ENCODE peak calls at places on chromosomes 16 and 17, in four cellular contexts. One of them, this sample, is unnamed.

GRCh38 chr16:51408357-51408756 is 257.3 kb upstream of the SALL1 start:
- DNase-seq in tibial nerve: no peak
- DNase-seq in omental fat pad: no peak
- DNase-seq in T-helper 9 cell: no peak
- DNase-seq in this sample: no peak

GRCh38 chr17:33192961-33193911 is 99.9 kb downstream of the ASIC2 start:
- DNase-seq in tibial nerve: no peak
- DNase-seq in omental fat pad: no peak
- DNase-seq in T-helper 9 cell: no peak
- DNase-seq in this sample: no peak

GRCh38 chr17:38925263-38925995 is at the start of gene LASP1NB:
- DNase-seq in tibial nerve: no peak
- DNase-seq in omental fat pad: no peak
- DNase-seq in T-helper 9 cell: no peak
- DNase-seq in this sample: no peak

GRCh38 chr17:56125830-56126819 is 27.1 kb upstream of the ANKFN1 start:
- DNase-seq in tibial nerve: no peak
- DNase-seq in omental fat pad: no peak
- DNase-seq in T-helper 9 cell: no peak
- DNase-seq in this sample: no peak

GRCh38 chr17:42484304-42484703 is 25.6 kb downstream of the ATP6V0A1 start:
- DNase-seq in tibial nerve: no peak
- DNase-seq in omental fat pad: no peak
- DNase-seq in T-helper 9 cell: peak; percentile 61
- DNase-seq in this sample: peak; percentile 45

GRCh38 chr17:33124871-33125551 is 133.4 kb downstream of the SPACA3 start:
- DNase-seq in tibial nerve: no peak
- DNase-seq in omental fat pad: no peak
- DNase-seq in T-helper 9 cell: no peak
- DNase-seq in this sample: no peak

GRCh38 chr16:1543085-1543896 is 9.8 kb downstream of the TMEM204 start:
- DNase-seq in tibial nerve: no peak
- DNase-seq in omental fat pad: no peak
- DNase-seq in T-helper 9 cell: no peak
- DNase-seq in this sample: no peak

GRCh38 chr17:19298561-19299213 is 61.5 kb downstream of the EPN2 start:
- DNase-seq in tibial nerve: no peak
- DNase-seq in omental fat pad: no peak
- DNase-seq in T-helper 9 cell: no peak
- DNase-seq in this sample: no peak

GRCh38 chr16:1099224-1100083 is 3.4 kb upstream of the C1QTNF8 start:
- DNase-seq in tibial nerve: no peak
- DNase-seq in omental fat pad: no peak
- DNase-seq in T-helper 9 cell: no peak
- DNase-seq in this sample: no peak

GRCh38 chr17:7107012-7107754 is 7.4 kb downstream of the ASGR2 start:
- DNase-seq in tibial nerve: no peak
- DNase-seq in omental fat pad: no peak
- DNase-seq in T-helper 9 cell: no peak
- DNase-seq in this sample: no peak

GRCh38 chr16:73058616-73059409 is 10.9 kb upstream of the ZFHX3 start:
- DNase-seq in tibial nerve: no peak
- DNase-seq in omental fat pad: no peak
- DNase-seq in T-helper 9 cell: no peak
- DNase-seq in this sample: no peak

GRCh38 chr17:71966459-71967313 is 154.1 kb upstream of the SOX9 start:
- DNase-seq in tibial nerve: no peak
- DNase-seq in omental fat pad: no peak
- DNase-seq in T-helper 9 cell: no peak
- DNase-seq in this sample: no peak

GRCh38 chr16:11073407-11073806 is 129.0 kb downstream of the CLEC16A start:
- DNase-seq in tibial nerve: no peak
- DNase-seq in omental fat pad: no peak
- DNase-seq in T-helper 9 cell: no peak
- DNase-seq in this sample: no peak

GRCh38 chr17:1490643-1491405 is 1.7 kb downstream of the MYO1C start:
- DNase-seq in tibial nerve: no peak
- DNase-seq in omental fat pad: no peak
- DNase-seq in T-helper 9 cell: peak; percentile 59
- DNase-seq in this sample: peak; percentile 62

GRCh38 chr16:57998484-57998883 is 2.0 kb downstream of the ZNF319 start:
- DNase-seq in tibial nerve: no peak
- DNase-seq in omental fat pad: no peak
- DNase-seq in T-helper 9 cell: peak; percentile 49
- DNase-seq in this sample: peak; percentile 37

GRCh38 chr17:47254403-47254943 is 846 bp downstream of the ITGB3 start:
- DNase-seq in tibial nerve: no peak
- DNase-seq in omental fat pad: no peak
- DNase-seq in T-helper 9 cell: no peak
- DNase-seq in this sample: no peak

GRCh38 chr17:75723201-75723930 is 2.1 kb downstream of the ITGB4 start:
- DNase-seq in tibial nerve: no peak
- DNase-seq in omental fat pad: no peak
- DNase-seq in T-helper 9 cell: no peak
- DNase-seq in this sample: no peak

GRCh38 chr17:78414178-78415162 is 36.0 kb downstream of the PGS1 start:
- DNase-seq in tibial nerve: no peak
- DNase-seq in omental fat pad: no peak
- DNase-seq in T-helper 9 cell: peak; percentile 32
- DNase-seq in this sample: peak; percentile 43

GRCh38 chr16:61471737-61472136 is 564.5 kb downstream of the CDH8 start:
- DNase-seq in tibial nerve: no peak
- DNase-seq in omental fat pad: no peak
- DNase-seq in T-helper 9 cell: no peak
- DNase-seq in this sample: no peak

GRCh38 chr17:77115947-77116346 is 24.8 kb upstream of the SEC14L1 start:
- DNase-seq in tibial nerve: no peak
- DNase-seq in omental fat pad: no peak
- DNase-seq in T-helper 9 cell: no peak
- DNase-seq in this sample: no peak

GRCh38 chr16:19223235-19223847 is 55.3 kb downstream of the SYT17 start:
- DNase-seq in tibial nerve: peak; percentile 17
- DNase-seq in omental fat pad: no peak
- DNase-seq in T-helper 9 cell: peak; percentile 1
- DNase-seq in this sample: no peak

GRCh38 chr17:8692916-8693315 is 51.7 kb downstream of the CCDC42 start:
- DNase-seq in tibial nerve: no peak
- DNase-seq in omental fat pad: no peak
- DNase-seq in T-helper 9 cell: no peak
- DNase-seq in this sample: no peak

This sample was measured in T-helper 17 cell.